ENCODE peak calls at places on chromosomes 1 and 21, in seven cellular contexts. Z is prostate gland, A is stomach, N is breast epithelium, H is sigmoid colon, Q is transverse colon, I is GM12892. O is an unnamed sample.

GRCh38 chr1:76830373-76830772 is 36.9 kb upstream of the ST6GALNAC5 start:
- DNase-seq in Q (no peak), N (no peak), I (no peak), Z (no peak), A (no peak), H (no peak), O (no peak)

GRCh38 chr1:52918201-52918600 is 3.3 kb downstream of the ECHDC2 start:
- DNase-seq in H (no peak), N (no peak), A (no peak), Z (no peak), I (no peak), Q (no peak), O (no peak)

GRCh38 chr1:99004270-99005141 is at the start of gene PLPPR5:
- DNase-seq in A (no peak), Q (no peak), N (no peak), I (peak), H (no peak), Z (no peak), O (peak)

GRCh38 chr21:32190491-32191144 is 88.2 kb downstream of the MIS18A start:
- DNase-seq in H (no peak), A (no peak), Z (no peak), N (no peak), Q (no peak), I (no peak), O (no peak)

GRCh38 chr21:21715286-21715969 is 717.2 kb downstream of the NCAM2 start:
- DNase-seq in Z (no peak), Q (no peak), I (no peak), A (no peak), H (no peak), N (no peak), O (no peak)

GRCh38 chr21:31875424-31876097 is 2.7 kb downstream of the HUNK start:
- DNase-seq in N (no peak), Q (no peak), A (no peak), I (no peak), H (no peak), Z (no peak), O (no peak)

GRCh38 chr21:42621828-42622199 is 31.6 kb upstream of the PDE9A start:
- DNase-seq in H (no peak), Q (no peak), Z (no peak), N (no peak), A (no peak), I (no peak), O (no peak)

GRCh38 chr1:205543351-205544305 is 39.2 kb downstream of the CDK18 start:
- DNase-seq in Z (peak), N (peak), H (peak), Q (peak), I (no peak), A (peak), O (no peak)

GRCh38 chr1:3763351-3764125 is 9.0 kb upstream of the SMIM1 start:
- DNase-seq in H (no peak), Q (no peak), Z (no peak), I (no peak), N (no peak), A (no peak), O (no peak)
- TF ChIP-seq POLR2A in H (no peak), Q (no peak), Z (no peak), I (no peak), N (no peak), A (no peak), O (no peak)

DNA sequence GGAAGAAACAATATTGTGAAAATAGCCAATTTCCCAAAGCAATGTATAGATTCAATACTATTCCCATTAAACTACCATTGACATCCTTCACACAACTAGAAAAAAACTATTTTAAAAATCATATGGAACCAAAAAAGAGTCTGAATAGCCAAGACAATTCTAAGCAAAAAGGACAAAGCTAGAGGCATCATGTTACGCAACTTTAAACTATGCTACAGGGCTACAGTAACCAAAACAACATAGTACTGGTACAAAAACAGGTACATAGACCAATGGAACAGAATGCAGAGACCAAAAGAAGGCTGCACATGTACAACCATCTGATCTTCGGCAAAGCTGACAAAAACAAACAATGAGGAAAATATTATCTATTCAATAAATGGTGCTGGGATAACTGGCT is 233.3 kb upstream of the TMPRSS15 start:
- DNase-seq in N (no peak), Z (no peak), Q (no peak), A (no peak), H (no peak), I (no peak), O (no peak)
- TF ChIP-seq POLR2AphosphoS5 in N (no peak), Z (no peak), Q (no peak), A (no peak), H (no peak), I (no peak), O (no peak)

GRCh38 chr1:156502749-156503671 is 2.4 kb upstream of the MEF2D start:
- DNase-seq in H (peak), Z (peak), N (no peak), A (peak), I (no peak), Q (peak), O (no peak)
- TF ChIP-seq POLR2A in H (peak), Z (peak), N (no peak), A (no peak), I (no peak), Q (peak), O (no peak)

GRCh38 chr1:1559066-1559465 is 15.6 kb downstream of the SSU72 start:
- DNase-seq in Z (no peak), N (no peak), I (no peak), Q (no peak), H (no peak), A (no peak), O (no peak)
- TF ChIP-seq POLR2AphosphoS5 in Z (no peak), N (no peak), I (no peak), Q (no peak), H (no peak), A (no peak), O (no peak)

DNA sequence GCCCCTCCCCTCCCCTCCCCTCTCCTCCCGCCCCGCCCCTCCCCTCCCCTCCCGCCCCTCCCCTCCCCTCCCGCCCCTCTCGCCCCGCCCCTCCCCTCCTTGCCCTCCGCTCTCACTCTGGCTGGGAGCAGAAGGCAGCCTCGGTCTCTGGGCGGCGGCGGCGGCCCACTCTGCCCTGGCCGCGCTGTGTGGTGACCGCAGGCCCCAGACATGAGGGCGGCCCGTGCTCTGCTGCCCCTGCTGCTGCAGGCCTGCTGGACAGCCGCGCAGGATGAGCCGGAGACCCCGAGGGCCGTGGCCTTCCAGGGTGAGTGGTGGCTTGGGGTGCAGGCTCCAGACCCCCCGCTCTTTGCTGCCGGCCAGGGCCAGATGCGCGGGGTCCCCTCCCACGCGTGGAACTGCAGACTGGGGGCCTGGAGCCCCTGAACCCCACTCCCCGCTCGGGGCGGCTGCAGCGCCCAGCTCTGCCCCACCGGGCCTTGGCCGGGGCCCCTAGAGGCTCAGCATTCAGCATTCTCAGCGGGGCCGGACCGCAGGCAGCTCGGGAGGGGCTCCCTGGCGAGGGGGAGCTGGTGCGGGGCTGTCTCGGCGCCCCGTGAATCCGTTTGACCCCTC is at the start of gene COL6A1:
- DNase-seq in Z (peak), Q (peak), N (peak), I (peak), H (peak), A (peak), O (peak)
- TF ChIP-seq POLR2A in Z (peak), Q (peak), N (peak), I (no peak), H (peak), A (no peak), O (no peak)

GRCh38 chr1:234533975-234534876 is 55.2 kb upstream of the TARBP1 start:
- DNase-seq in H (peak), N (peak), A (peak), I (no peak), Q (peak), Z (peak), O (no peak)
- TF ChIP-seq POLR2AphosphoS5 in H (peak), N (peak), A (no peak), I (no peak), Q (peak), Z (peak), O (no peak)

DNA sequence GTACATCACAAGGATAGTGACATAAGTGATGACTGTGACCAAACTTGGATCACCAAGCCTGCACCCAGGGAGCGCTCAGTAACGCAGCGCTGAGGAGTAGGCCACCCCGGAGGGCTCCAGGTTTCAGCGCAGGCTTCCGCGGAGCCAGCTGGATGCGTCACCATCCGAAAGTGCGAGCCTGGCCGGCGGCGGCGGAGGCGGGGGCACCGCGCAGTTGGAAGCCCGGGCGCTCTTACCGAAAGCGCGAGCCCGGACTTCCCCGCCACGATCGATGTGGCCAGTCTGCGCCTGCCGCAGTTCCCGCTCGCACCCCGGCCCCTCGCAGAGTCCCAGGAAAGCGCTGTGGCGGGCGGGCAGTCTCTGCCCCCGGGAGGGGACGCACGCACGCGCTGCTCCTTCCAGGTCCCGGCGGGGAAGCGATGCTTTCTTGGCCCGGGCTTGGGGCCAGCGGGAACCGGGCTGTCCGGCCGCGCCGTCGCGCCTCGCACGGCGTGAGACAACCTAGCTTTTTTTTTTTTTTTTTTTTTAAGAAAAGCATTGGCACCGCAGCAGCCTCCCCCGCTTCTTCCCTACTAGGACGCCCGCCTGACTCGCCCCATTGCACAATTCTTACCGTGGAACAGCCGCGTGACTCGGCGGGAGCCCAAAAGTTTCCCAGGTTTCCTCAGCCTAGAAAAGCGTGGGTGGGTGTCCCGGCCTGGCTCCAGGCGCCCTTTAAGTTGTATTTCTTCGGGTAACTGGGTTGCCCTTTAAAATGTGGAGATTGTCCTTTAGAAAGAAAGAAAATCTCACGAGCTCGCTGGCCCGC is 36.4 kb upstream of the JAK1 start:
- DNase-seq in N (peak), A (peak), H (peak), Z (peak), Q (peak), I (peak), O (peak)
- TF ChIP-seq POLR2A in N (peak), A (no peak), H (no peak), Z (peak), Q (peak), I (no peak), O (no peak)

DNA sequence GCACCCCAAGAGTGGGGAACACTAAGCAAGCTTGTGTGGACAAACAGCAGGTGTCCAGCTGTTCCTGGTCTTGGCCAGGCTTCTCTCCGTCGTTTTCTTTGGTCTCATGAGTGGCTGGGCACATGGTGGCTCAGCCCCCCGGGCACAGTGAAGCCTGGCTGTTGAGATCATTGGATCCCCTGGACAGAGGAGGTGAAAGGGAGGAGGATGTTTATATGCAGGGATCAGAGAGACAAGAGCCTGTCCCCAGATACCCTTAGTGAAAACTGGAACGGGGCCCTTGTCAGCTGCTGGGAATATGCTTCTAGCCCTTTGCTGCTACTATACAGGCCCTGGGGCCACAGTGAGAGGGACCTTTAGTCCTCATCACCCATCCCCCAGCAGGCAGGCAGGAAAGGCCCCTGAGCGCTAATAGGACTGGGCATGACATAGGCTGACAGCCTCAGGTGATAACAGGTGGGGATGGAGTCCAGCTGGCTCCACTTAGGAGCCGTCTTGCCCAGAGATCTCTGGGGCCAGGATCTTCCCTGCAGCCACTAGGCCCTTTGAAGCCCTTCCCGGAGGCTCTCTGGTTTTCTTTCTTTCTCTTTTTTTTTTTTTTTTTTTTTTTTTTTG is 16.4 kb downstream of the EPHA8 start:
- DNase-seq in I (no peak), A (no peak), Z (no peak), N (no peak), Q (no peak), H (no peak), O (no peak)
- TF ChIP-seq POLR2AphosphoS5 in I (no peak), A (no peak), Z (no peak), N (no peak), Q (no peak), H (no peak), O (no peak)

DNA sequence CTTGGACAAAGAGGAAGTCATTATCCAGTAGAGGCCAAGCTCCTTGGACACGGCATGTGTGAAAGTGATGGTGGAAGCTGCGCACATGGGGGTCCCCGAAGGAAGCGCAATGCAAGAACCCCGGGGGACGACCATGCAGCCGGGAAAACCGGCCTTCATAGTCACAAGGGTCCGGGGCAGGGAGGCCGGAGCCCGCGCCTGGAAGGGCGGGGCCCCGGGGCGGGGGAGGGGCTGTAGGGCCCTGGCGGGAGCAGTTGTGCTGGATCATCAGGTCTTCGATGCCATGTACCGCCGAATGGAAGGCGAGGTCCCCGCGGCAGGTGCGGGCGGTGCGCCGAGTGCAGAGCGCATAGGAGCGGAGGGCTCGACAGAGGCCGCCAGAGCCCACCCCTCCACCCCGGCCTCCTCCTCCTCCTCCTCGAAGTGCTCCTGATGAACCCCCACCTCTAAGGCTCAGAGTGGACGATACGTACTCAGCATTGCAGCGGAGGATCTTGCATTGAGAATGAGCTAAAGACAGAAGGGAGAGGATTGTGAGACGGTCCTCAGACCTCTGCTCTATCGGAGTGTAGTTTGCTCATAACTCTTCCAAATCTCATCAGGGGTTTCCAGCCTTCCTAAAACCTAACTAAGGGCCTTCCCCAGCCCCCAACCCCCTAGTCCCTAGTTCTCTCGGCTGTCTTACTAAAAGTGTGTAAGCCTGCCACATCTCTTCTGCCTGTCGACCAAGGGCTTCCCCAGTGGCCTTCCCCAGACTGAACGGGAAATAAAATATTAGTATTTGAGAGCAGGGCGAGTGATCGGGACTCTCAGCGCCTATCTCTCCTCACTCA is 2.1 kb downstream of the HJV start:
- DNase-seq in I (no peak), Z (no peak), N (no peak), H (no peak), A (no peak), Q (no peak), O (no peak)
- TF ChIP-seq POLR2A in I (no peak), Z (no peak), N (no peak), H (no peak), A (no peak), Q (no peak), O (no peak)

GRCh38 chr1:9384751-9385245 is 92.1 kb downstream of the SPSB1 start:
- DNase-seq in Q (peak), H (peak), I (no peak), A (no peak), Z (peak), N (no peak), O (no peak)
- TF ChIP-seq POLR2AphosphoS5 in Q (peak), H (peak), I (no peak), A (no peak), Z (peak), N (no peak), O (no peak)